ENCODE peak calls at places on chromosomes 6 and 20, in ten cellular contexts. Z is upper lobe of left lung; O is fibroblast of lung; U is lower lobe of right lung; C is OCI-LY7; V is osteoblast; K is psoas muscle; A is CD4-positive, alpha-beta T cell; Y is lung; I is ovary. M is an unnamed sample.

GRCh38 chr6:6006428-6007310 is at the start of gene NRN1:
- DNase-seq in U (no peak), I (no peak), C (peak), O (no peak), K (no peak), Z (no peak), V (peak), A (no peak), Y (no peak), M (no peak)

GRCh38 chr6:119261944-119262284 is 87.6 kb downstream of the MAN1A1 start:
- DNase-seq in K (no peak), I (no peak), U (no peak), C (no peak), Z (no peak), A (no peak), V (no peak), O (no peak), Y (no peak), M (no peak)

GRCh38 chr6:144379356-144379755 is 94.2 kb downstream of the UTRN start:
- DNase-seq in U (no peak), A (no peak), Y (no peak), C (no peak), K (no peak), Z (no peak), O (peak), I (no peak), V (no peak), M (no peak)

GRCh38 chr6:37171141-37171969 is 1.4 kb downstream of the PIM1 start:
- DNase-seq in Y (peak), K (peak), C (peak), I (peak), A (peak), V (peak), U (peak), O (no peak), Z (peak), M (no peak)

GRCh38 chr6:15535495-15536200 is 127.2 kb downstream of the DTNBP1 start:
- DNase-seq in Z (no peak), Y (peak), A (no peak), O (no peak), C (no peak), I (no peak), U (no peak), K (no peak), V (no peak), M (no peak)

GRCh38 chr6:34284563-34285545 is 36.0 kb upstream of the SMIM29 start:
- DNase-seq in A (no peak), I (peak), K (peak), V (no peak), Y (peak), C (peak), U (peak), Z (peak), O (peak), M (no peak)

GRCh38 chr6:92945799-92946198 is 473.6 kb downstream of the EPHA7 start:
- DNase-seq in O (peak), A (no peak), V (peak), Y (no peak), K (no peak), I (no peak), C (no peak), U (no peak), Z (no peak), M (no peak)

GRCh38 chr6:117531346-117531745 is 48.9 kb downstream of the DCBLD1 start:
- DNase-seq in O (no peak), Z (no peak), U (no peak), C (no peak), I (no peak), Y (no peak), A (no peak), V (peak), K (no peak), M (no peak)

GRCh38 chr6:128327890-128328289 is 192.5 kb downstream of the PTPRK start:
- DNase-seq in U (no peak), I (no peak), K (no peak), Z (no peak), A (no peak), C (peak), Y (no peak), O (peak), V (no peak), M (no peak)

GRCh38 chr6:28944412-28945006 is 20.7 kb upstream of the TRIM27 start:
- DNase-seq in A (peak), C (peak), Z (peak), U (no peak), Y (peak), O (peak), K (no peak), V (no peak), I (peak), M (no peak)

GRCh38 chr6:9404351-9405146 is 969.2 kb upstream of the SLC35B3 start:
- DNase-seq in A (no peak), I (no peak), C (no peak), U (no peak), V (no peak), Z (no peak), K (no peak), Y (no peak), O (peak), M (no peak)

GRCh38 chr6:19864285-19864684 is 27.1 kb downstream of the ID4 start:
- DNase-seq in Y (no peak), Z (no peak), A (no peak), C (no peak), O (no peak), V (no peak), I (no peak), K (no peak), U (no peak), M (no peak)

GRCh38 chr6:14200047-14200446 is 82.5 kb downstream of the CD83 start:
- DNase-seq in Z (no peak), I (no peak), U (no peak), K (no peak), C (no peak), Y (no peak), V (no peak), A (no peak), O (peak), M (no peak)

GRCh38 chr20:30599990-30600389 is 657.5 kb upstream of the DEFB115 start:
- DNase-seq in I (no peak), V (no peak), Y (no peak), K (no peak), O (no peak), C (no peak), Z (no peak), U (no peak), A (no peak), M (no peak)

GRCh38 chr6:90993771-90994170 is 406.9 kb upstream of the MAP3K7 start:
- DNase-seq in V (no peak), C (no peak), A (no peak), Y (no peak), U (no peak), K (no peak), Z (no peak), I (no peak), O (no peak), M (no peak)

GRCh38 chr20:23043376-23043775 is 6.1 kb downstream of the THBD start:
- DNase-seq in U (no peak), C (peak), Z (no peak), A (no peak), K (no peak), I (no peak), O (no peak), Y (no peak), V (no peak), M (no peak)

GRCh38 chr6:9365378-9365777 is 930.0 kb upstream of the SLC35B3 start:
- DNase-seq in O (no peak), I (no peak), K (no peak), C (no peak), A (no peak), V (no peak), Z (no peak), Y (no peak), U (no peak), M (no peak)

GRCh38 chr6:5850848-5851255 is 155.9 kb downstream of the NRN1 start:
- DNase-seq in Z (no peak), O (no peak), V (no peak), K (no peak), U (no peak), Y (no peak), I (no peak), C (no peak), A (no peak), M (no peak)

GRCh38 chr20:61560361-61560853 is 308.3 kb downstream of the CDH4 start:
- DNase-seq in V (peak), A (no peak), K (no peak), Z (peak), C (no peak), U (peak), Y (no peak), O (peak), I (no peak), M (no peak)

GRCh38 chr6:34462010-34462409 is 3.9 kb upstream of the PACSIN1 start:
- DNase-seq in K (no peak), O (no peak), Z (no peak), C (no peak), A (no peak), U (no peak), I (no peak), V (no peak), Y (no peak), M (no peak)

GRCh38 chr20:8721098-8721497 is 347.8 kb upstream of the PLCB4 start:
- DNase-seq in V (peak), I (no peak), K (no peak), O (peak), A (no peak), Y (no peak), C (peak), Z (no peak), U (no peak), M (no peak)

GRCh38 chr6:113591896-113592827 is 265.0 kb upstream of the MARCKS start:
- DNase-seq in Z (no peak), K (no peak), O (peak), I (no peak), V (no peak), Y (no peak), C (no peak), A (no peak), U (no peak), M (no peak)

GRCh38 chr6:111709615-111710398 is 104.1 kb upstream of the TRAF3IP2 start:
- DNase-seq in C (peak), K (peak), Y (peak), U (no peak), A (peak), Z (peak), V (peak), O (peak), I (peak), M (no peak)

GRCh38 chr6:167647750-167648470 is 178.8 kb upstream of the AFDN start:
- DNase-seq in C (no peak), V (no peak), I (no peak), Y (no peak), O (no peak), U (no peak), A (no peak), K (no peak), Z (no peak), M (no peak)

GRCh38 chr6:123001540-123001939 is 5.5 kb downstream of the CLVS2 start:
- DNase-seq in A (no peak), V (no peak), O (no peak), Z (no peak), C (no peak), U (no peak), I (no peak), Y (no peak), K (no peak), M (no peak)

GRCh38 chr6:33211666-33212422 is 3.5 kb downstream of the RING1 start:
- DNase-seq in O (no peak), Z (no peak), U (no peak), K (no peak), V (peak), Y (no peak), A (no peak), I (no peak), C (no peak), M (no peak)

GRCh38 chr6:129801909-129802308 is 59.2 kb downstream of the TMEM244 start:
- DNase-seq in O (no peak), Y (no peak), Z (no peak), K (no peak), C (no peak), U (no peak), I (no peak), A (no peak), V (peak), M (no peak)

GRCh38 chr20:5090191-5090590 is 29.6 kb downstream of the PCNA start:
- DNase-seq in I (no peak), V (no peak), O (no peak), U (no peak), Z (peak), K (no peak), C (peak), Y (peak), A (no peak), M (no peak)

GRCh38 chr6:169168706-169169105 is 84.9 kb downstream of the THBS2 start:
- DNase-seq in A (no peak), V (no peak), U (no peak), I (no peak), C (no peak), Z (no peak), O (no peak), K (no peak), Y (no peak), M (no peak)

GRCh38 chr20:50136822-50137599 is 16.5 kb downstream of the PEDS1 start:
- DNase-seq in U (no peak), V (no peak), Z (no peak), I (no peak), K (no peak), O (no peak), A (no peak), C (no peak), Y (no peak), M (no peak)

GRCh38 chr6:167754691-167755090 is 72.0 kb upstream of the AFDN start:
- DNase-seq in Y (no peak), A (no peak), C (no peak), U (no peak), O (no peak), Z (no peak), I (no peak), K (no peak), V (peak), M (no peak)

GRCh38 chr20:49851991-49852390 is 39.4 kb downstream of the SLC9A8 start:
- DNase-seq in V (no peak), K (no peak), Y (no peak), C (no peak), A (no peak), U (no peak), Z (no peak), O (no peak), I (no peak), M (no peak)

GRCh38 chr6:27228963-27229477 is 18.5 kb upstream of the PRSS16 start:
- DNase-seq in O (no peak), K (no peak), Y (no peak), A (no peak), C (no peak), I (no peak), Z (no peak), U (no peak), V (no peak), M (no peak)
- H3K27ac ChIP-seq in O (no peak), K (no peak), Y (no peak), A (no peak), C (no peak), I (no peak), Z (no peak), U (no peak), V (no peak), M (no peak)

DNA sequence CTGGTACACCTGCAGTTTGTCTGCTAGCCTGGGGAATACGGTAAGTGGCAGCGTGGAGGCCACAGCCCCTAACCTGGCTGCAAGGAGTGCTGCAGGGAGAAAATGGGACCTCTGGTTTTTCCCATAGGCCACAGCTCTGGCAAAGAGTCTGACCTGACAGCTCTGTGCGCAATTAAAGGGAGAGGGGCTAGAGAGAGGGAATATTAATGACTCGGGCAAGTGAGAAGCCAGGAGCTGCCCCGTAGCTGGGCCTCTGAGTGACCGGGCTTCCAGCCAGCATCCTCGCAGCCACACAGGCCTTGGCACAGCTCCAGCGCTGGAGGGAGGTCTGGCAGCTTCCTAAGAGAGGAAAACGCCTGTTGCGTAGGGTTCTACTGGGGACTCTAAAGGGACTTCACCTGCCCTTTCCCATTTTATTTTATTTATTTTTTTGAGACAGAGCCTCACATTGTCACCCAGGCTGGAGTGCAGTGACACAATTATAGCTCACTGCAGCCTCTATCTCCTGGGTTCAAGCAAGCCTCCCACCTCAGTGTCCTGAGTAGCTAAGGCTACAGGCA is 18.2 kb upstream of the OCSTAMP start:
- DNase-seq in O (peak), K (peak), Y (peak), I (peak), V (no peak), A (no peak), Z (peak), C (no peak), U (peak), M (no peak)
- H3K27ac ChIP-seq in O (no peak), K (no peak), Y (no peak), I (no peak), V (no peak), A (no peak), Z (no peak), C (no peak), U (no peak), M (no peak)

GRCh38 chr6:71134929-71135642 is 153.5 kb upstream of the OGFRL1 start:
- DNase-seq in A (no peak), K (no peak), I (no peak), C (no peak), O (no peak), U (no peak), Z (no peak), V (no peak), Y (no peak), M (no peak)

GRCh38 chr6:71139249-71139648 is 149.4 kb upstream of the OGFRL1 start:
- DNase-seq in O (peak), C (no peak), U (no peak), Y (no peak), K (no peak), I (no peak), Z (no peak), V (peak), A (no peak), M (no peak)

GRCh38 chr6:71138416-71138815 is 150.2 kb upstream of the OGFRL1 start:
- DNase-seq in O (no peak), A (no peak), K (no peak), Z (no peak), C (no peak), I (no peak), U (no peak), Y (no peak), V (no peak), M (no peak)
- H3K27ac ChIP-seq in O (no peak), A (no peak), K (no peak), Z (no peak), C (no peak), I (no peak), U (no peak), Y (no peak), V (no peak), M (no peak)

DNA sequence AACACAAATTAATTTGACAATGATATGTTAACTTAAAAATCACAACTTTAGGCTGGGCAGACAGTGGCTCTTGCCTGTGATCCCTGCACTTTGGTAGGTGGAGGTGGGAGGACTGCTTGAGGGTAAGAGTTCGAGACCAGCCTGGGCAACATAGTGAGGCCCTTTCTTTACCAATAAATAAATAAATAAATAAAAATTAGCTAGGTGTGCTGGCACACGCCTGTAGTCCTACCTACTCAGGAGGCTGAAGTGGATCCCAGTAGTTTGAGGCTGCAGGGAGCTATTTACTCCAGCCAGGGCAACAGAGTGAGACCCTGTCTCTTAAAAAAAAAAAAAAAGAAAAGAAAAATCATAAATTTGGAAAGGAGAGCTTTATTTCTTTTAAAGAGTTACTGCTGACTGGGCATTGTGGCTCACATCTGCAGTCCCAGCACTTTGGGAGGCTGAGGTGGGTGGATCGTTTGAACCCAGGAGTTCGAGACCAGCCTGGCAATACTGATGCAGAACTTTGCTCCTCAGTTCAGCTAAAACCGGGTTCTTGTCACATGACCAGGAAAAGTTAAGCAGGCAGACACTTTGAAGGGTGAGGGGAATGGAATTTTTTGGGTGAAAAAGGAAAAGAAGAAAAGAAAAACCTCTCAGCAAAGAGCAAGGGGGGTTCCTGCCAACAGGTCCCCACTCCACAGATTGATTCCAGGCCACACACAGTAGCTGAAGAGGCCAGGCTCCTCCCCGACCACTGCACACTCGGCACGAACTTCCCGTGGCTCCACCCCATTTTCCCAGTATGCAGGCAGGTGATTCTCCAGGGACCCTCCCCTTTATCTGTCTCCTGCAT is 44.0 kb upstream of the DDR1 start:
- DNase-seq in U (no peak), C (no peak), V (no peak), K (no peak), A (no peak), O (no peak), Z (no peak), Y (no peak), I (no peak), M (no peak)
- H3K27ac ChIP-seq in U (no peak), C (no peak), V (no peak), K (no peak), A (no peak), O (no peak), Z (no peak), Y (no peak), I (no peak), M (peak)

DNA sequence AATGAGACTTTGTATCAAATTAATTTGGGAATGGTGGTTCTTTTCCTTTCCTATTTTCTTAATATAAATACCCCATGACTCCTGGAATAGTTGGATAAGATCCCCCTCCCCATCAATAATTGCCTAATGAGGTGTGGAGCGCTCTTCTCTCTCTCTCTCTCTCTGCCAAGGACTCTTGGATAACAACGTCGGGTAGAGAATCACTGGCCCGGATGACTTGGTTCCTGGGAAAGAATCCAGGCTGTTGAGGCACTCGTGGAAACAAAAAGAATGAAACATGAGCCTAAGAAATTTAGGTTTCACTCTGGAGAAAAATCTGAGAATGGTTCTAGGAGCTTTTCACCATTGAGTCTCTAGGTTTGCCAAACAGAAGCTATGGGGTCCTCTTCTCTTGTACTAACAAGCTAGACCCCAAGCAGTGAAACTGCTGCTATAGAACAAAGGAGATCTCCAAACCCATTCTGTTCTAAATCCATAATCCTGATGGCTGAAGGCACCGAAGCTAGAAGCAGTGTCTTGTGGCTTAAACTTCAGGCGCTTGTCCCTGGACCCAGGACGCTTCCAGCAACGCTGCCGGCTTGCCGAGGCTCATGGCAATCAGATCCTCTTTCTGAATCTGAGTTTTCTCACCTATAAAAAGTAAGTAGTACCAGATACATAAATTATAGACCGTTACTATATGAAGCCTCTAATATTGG is 241.6 kb upstream of the BTBD3 start:
- DNase-seq in O (peak), Y (no peak), C (no peak), V (no peak), A (no peak), I (no peak), U (no peak), K (no peak), Z (no peak), M (no peak)
- H3K27ac ChIP-seq in O (no peak), Y (no peak), C (no peak), V (no peak), A (no peak), I (no peak), U (no peak), K (no peak), Z (no peak), M (no peak)

GRCh38 chr20:308427-309038 is 11.2 kb downstream of the ZCCHC3 start:
- DNase-seq in I (no peak), Y (no peak), C (no peak), K (no peak), O (no peak), A (no peak), U (no peak), Z (no peak), V (no peak), M (no peak)

GRCh38 chr20:310645-311044 is 13.3 kb downstream of the ZCCHC3 start:
- DNase-seq in U (no peak), K (no peak), C (no peak), Z (no peak), V (no peak), A (no peak), Y (no peak), I (no peak), O (no peak), M (no peak)

GRCh38 chr20:309841-310644 is 12.7 kb downstream of the ZCCHC3 start:
- DNase-seq in Y (peak), O (peak), Z (peak), C (peak), A (peak), I (peak), U (peak), K (peak), V (peak), M (peak)

GRCh38 chr20:311603-312002 is 13.7 kb upstream of the SOX12 start:
- DNase-seq in K (no peak), U (no peak), V (no peak), Y (no peak), A (no peak), I (no peak), O (no peak), Z (no peak), C (no peak), M (no peak)

GRCh38 chr20:309306-309840 is 12.0 kb downstream of the ZCCHC3 start:
- DNase-seq in Z (no peak), I (no peak), O (peak), V (peak), A (no peak), C (no peak), K (no peak), U (no peak), Y (no peak), M (no peak)
- H3K27ac ChIP-seq in Z (peak), I (peak), O (peak), V (peak), A (no peak), C (no peak), K (peak), U (peak), Y (peak), M (peak)

M was measured in esophagus squamous epithelium.